ENCODE peak calls at places on chromosomes 3 and 15, in four cellular contexts. T, V, Y and I are unnamed samples.

GRCh38 chr15:74397239-74398068 is 30.0 kb upstream of the CYP11A1 start:
- DNase-seq in T (no peak), Y (no peak), V (no peak), I (no peak)

GRCh38 chr3:49163609-49164008 is 2.5 kb downstream of the CCDC71 start:
- DNase-seq in T (no peak), Y (no peak), V (no peak), I (no peak)

GRCh38 chr3:45988804-45989203 is 6.8 kb downstream of the FYCO1 start:
- DNase-seq in V (no peak), Y (no peak), T (no peak), I (no peak)

GRCh38 chr3:98556164-98557130 is 24.7 kb downstream of the GPR15 start:
- DNase-seq in T (no peak), Y (no peak), V (peak; percentile 98), I (peak; percentile 54)

GRCh38 chr3:15081960-15082664 is 16.8 kb downstream of the RBSN start:
- DNase-seq in T (no peak), V (no peak), Y (no peak), I (no peak)

GRCh38 chr3:123285931-123286307 is 84.2 kb downstream of the SEC22A start:
- DNase-seq in T (no peak), Y (no peak), V (no peak), I (no peak)

GRCh38 chr15:27232876-27233275 is 261.9 kb downstream of the GABRG3 start:
- DNase-seq in T (no peak), V (no peak), Y (no peak), I (no peak)

GRCh38 chr3:76986876-76987513 is 52.9 kb upstream of the ROBO2 start:
- DNase-seq in V (no peak), T (no peak), Y (no peak), I (no peak)

GRCh38 chr15:92033319-92033718 is 179.8 kb downstream of the SLCO3A1 start:
- DNase-seq in T (no peak), V (no peak), Y (no peak), I (no peak)

GRCh38 chr3:112786002-112786590 is 60.6 kb downstream of the CD200R1L start:
- DNase-seq in T (no peak), Y (no peak), V (no peak), I (no peak)

DNA sequence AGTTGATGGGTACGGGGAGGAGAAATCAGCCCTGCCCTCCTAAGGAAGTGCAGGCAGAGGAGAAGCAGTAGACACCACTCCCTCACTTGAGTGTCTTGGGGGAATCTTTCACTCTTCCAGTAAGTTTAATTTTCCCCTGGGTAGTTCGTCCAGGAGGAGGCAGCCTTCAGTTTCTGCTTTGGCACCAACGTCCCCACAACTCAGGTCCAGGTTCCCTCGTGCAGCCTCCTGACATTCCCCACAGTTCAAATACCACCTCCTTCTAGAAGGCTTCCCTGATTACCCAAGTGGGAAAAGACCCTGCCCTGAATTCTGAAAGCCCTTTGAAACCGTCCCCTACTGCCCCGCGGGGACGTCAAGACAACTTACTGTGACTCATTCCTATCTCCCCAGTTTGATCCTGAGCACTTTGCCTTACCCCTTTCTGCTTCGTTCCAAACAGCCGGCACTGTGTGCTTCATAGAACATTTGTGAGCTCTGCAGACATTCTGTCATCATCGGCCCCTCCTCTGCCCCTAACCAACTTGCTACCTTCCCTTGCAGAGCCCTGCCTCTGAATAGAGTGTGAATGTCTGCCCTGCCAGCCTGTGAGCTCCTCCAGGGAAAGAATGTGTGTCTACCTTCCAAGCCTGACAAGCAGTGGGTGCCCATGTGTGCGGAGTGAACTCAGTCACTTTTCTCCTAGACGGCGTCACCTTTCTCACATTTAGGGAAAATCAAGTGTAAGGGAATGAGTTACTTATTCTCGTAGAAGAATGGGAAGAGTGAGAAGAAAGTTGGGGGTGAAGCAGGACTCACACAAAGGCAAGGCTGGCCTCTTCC is 14.5 kb upstream of the SRP14 start:
- DNase-seq in T (no peak), Y (no peak), V (no peak), I (no peak)
- TF ChIP-seq CTCF in T (no peak), Y (no peak), V (peak; percentile 35), I (peak; percentile 36)

DNA sequence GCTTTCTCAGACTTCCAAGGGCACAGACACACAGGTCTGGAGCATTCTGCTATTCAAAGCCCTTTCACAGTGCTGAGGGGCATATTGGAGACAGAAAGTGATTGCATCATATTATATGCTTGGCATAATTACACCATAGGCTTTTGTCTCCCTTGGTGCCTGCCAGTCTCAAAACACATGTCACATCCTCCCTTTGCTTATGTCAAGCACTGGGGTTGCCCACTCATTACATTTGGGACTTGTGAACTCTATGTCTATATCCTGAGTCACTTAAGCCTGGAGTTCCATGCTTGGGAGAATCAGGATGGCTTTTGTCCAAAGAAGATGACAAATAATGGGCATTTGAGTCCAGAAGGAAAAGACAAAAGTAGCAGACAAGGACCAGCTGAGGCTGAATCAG is 12.3 kb upstream of the PDZRN3 start:
- DNase-seq in V (no peak), Y (no peak), T (no peak), I (no peak)
- TF ChIP-seq CTCF in V (no peak), Y (no peak), T (no peak), I (no peak)

DNA sequence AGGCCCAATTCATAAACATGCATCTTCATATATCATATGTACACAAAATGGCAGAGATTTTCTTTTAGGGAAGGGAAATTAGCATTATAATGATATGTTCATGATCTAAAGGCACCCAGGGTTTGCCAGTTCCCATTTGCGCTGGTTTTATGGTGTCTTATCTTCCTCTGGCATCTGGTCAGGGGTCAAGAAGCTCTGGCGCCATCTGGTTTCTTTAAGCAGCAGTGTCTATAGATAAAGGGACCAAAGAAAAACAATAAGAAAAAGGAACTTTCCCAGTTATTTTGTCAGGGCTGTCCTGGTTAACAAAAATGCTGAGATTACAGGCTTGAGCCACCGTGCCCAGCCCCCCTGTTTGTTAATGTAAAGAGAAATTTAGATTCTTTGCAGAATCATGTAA is 3.3 kb upstream of the DCP1A start:
- DNase-seq in V (no peak), Y (no peak), T (peak; percentile 78), I (no peak)
- TF ChIP-seq CTCF in V (peak; percentile 25), Y (peak; percentile 16), T (peak; percentile 22), I (peak; percentile 35)

GRCh38 chr3:10366681-10367101 is 45.8 kb upstream of the SEC13 start:
- DNase-seq in T (no peak), V (no peak), Y (no peak), I (no peak)
- TF ChIP-seq CTCF in T (no peak), V (no peak), Y (no peak), I (no peak)

DNA sequence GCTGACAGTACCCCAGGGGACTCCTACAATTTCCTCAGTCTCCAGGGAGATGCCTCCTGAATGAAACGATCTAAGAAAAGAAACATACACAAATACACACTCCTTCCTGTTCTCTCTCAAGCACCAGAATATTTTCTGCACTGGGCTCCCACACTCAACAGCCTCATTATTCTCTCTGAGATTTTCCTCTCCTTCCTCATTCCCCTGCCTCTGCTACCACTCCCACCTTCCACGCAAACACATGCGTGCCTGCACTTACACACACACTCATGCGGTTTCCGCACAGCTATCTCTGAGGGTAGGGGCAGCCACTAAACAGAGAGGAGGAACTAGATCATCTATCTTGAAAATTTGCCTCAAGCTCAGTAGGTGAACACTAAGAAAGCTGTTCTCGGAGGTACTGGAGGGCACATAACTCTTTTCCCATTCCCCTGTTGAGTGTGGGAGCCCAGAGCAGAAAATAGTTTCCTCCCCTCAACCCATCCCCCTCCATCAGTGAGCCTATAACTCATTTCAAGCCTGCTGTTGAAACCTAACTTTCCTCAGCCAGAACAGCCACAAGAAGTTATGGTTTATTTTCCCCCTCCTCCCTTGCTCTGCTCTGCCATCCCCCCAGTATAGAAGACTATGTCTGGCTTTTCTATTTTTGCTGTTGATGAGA is 30.5 kb upstream of the TIPARP start:
- DNase-seq in T (no peak), V (no peak), Y (peak; percentile 19), I (peak; percentile 22)
- TF ChIP-seq CTCF in T (no peak), V (no peak), Y (no peak), I (no peak)

GRCh38 chr15:31202953-31203352 is 101.4 kb upstream of the TRPM1 start:
- DNase-seq in T (no peak), Y (no peak), V (no peak), I (no peak)

GRCh38 chr15:31193291-31193690 is 91.8 kb upstream of the TRPM1 start:
- DNase-seq in Y (no peak), T (no peak), V (no peak), I (no peak)

GRCh38 chr15:31200735-31201151 is 99.2 kb upstream of the TRPM1 start:
- DNase-seq in Y (peak; percentile 74), T (peak; percentile 74), V (no peak), I (no peak)

DNA sequence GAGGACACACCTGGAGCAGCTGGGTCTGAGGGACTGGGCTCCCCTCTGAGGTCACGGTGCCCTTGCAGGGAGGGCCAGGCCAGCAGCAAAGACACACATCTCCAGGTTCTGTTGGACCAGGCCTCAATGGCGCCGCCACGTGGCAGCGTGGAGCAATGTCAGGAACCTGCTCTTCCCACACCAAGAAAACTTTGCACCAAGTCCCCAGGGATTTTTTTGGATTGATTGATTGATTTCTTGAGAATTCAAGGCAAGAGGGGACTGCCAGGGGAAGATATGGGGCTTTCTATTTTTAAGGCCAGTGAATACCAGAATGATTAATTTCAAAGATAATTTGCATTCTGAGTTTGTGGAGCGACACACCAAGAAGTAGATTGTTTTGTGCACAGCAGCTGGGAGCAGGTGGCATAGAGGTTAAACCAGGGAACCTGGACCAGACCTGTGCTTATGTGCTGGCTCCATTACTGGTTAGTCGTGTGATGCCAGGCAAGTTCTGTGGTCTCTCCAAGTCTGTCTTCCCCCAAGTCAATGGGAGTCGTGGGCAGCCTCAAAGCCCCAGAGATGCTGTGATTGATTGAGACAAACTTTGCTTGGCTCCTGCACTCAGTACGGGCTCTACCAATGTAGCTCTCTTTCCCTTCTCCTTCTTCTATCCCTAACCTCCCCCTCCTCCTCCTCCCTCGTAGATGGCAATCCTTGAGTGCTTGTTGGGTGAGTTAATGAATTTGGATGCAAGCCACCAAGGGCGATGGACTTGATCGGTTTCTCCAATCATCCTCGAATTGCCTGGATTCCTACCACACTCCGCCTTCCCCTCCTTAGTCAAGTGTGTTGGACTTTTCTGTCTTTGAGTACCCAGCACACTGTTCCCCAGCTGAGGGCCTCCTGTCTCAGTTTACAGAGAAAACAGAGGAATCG is 96.2 kb upstream of the TRPM1 start:
- DNase-seq in T (no peak), V (no peak), Y (peak; percentile 47), I (peak; percentile 76)
- TF ChIP-seq CTCF in T (peak; percentile 69), V (peak; percentile 95), Y (peak; percentile 49), I (peak; percentile 85)

DNA sequence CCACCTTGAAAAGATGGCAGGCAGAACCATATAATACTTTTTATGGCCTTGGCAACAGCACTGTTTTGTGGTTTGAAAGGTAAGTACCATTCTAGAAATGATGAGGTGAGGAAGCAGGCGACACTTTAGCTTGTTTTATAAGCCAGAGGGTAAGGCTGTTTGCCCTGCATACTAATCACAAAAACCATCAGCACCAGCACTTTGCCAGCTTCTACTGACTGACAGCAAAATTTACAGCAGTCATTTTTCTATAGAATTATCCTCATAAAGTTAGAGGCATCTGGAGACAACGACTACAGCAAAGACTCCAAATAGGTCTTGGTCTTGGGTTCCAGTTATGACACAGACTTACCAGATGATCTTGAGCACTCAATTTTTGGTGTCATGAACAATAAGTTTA is 638.0 kb upstream of the NAALADL2 start:
- DNase-seq in T (no peak), V (no peak), Y (no peak), I (no peak)
- TF ChIP-seq CTCF in T (no peak), V (no peak), Y (no peak), I (no peak)